ENCODE peak calls at places on chromosomes 4 and X, in nine cellular contexts. J is A673; C is stomach; L is CD8-positive, alpha-beta T cell; W is breast epithelium; S is dorsolateral prefrontal cortex; K is heart right ventricle; B is MM.1S; A is left lung. H is an unnamed sample.

GRCh38 chr4:152937535-152938236 is 1.6 kb downstream of the FHDC1 start:
- DNase-seq in L (peak; percentile 4), A (peak; percentile 39), C (peak; percentile 45), B (peak; percentile 32), W (no peak), K (peak; percentile 35), J (peak; percentile 34), S (no peak), H (no peak)

GRCh38 chr4:145937021-145937861 is 1.4 kb downstream of the ZNF827 start:
- DNase-seq in B (peak; percentile 55), K (peak; percentile 71), J (peak; percentile 73), A (peak; percentile 79), L (peak; percentile 45), S (peak; percentile 72), C (peak; percentile 62), W (peak; percentile 67), H (peak; percentile 73)

GRCh38 chr4:153773236-153773690 is 13.4 kb upstream of the RNF175 start:
- DNase-seq in W (no peak), S (no peak), A (no peak), J (peak; percentile 45), B (no peak), K (no peak), L (no peak), C (no peak), H (no peak)

GRCh38 chr4:82561745-82562552 is at the start of gene TMEM150C:
- DNase-seq in C (no peak), L (no peak), B (no peak), J (peak; percentile 14), A (no peak), K (peak; percentile 62), S (peak; percentile 37), W (peak; percentile 56), H (no peak)

GRCh38 chrX:155871934-155872333 is 9.2 kb upstream of the VAMP7 start:
- DNase-seq in S (no peak), W (no peak), C (no peak), A (no peak), B (no peak), L (no peak), K (no peak), J (no peak), H (no peak)

GRCh38 chr4:53019485-53020382 is 157.6 kb downstream of the RASL11B start:
- DNase-seq in W (no peak), L (no peak), C (no peak), S (no peak), J (no peak), B (no peak), A (no peak), K (no peak), H (peak; percentile 87)

GRCh38 chr4:72448231-72448630 is 120.8 kb downstream of the ADAMTS3 start:
- DNase-seq in C (no peak), B (no peak), J (no peak), W (no peak), L (no peak), A (no peak), S (no peak), K (no peak), H (no peak)

GRCh38 chrX:48715066-48715465 is 18.5 kb downstream of the SUV39H1 start:
- DNase-seq in K (no peak), B (no peak), S (no peak), C (no peak), L (no peak), J (no peak), W (no peak), A (no peak), H (peak; percentile 31)

GRCh38 chrX:100098660-100099375 is 311.3 kb downstream of the PCDH19 start:
- DNase-seq in B (no peak), S (no peak), A (no peak), W (no peak), J (no peak), L (no peak), K (no peak), C (no peak), H (no peak)

GRCh38 chr4:7841071-7841470 is 98.6 kb downstream of the AFAP1 start:
- DNase-seq in S (no peak), L (no peak), C (no peak), W (no peak), B (no peak), J (no peak), K (no peak), A (no peak), H (no peak)
- TF ChIP-seq CTCF in S (no peak), L (no peak), C (no peak), W (no peak), B (no peak), J (no peak), K (no peak), A (no peak), H (no peak)

GRCh38 chrX:66633541-66633940 is 5.3 kb downstream of the EDA2R start:
- DNase-seq in S (no peak), C (no peak), L (no peak), B (no peak), J (no peak), K (no peak), A (no peak), W (no peak), H (peak; percentile 52)
- H3K27ac ChIP-seq in S (no peak overlapping the region), C (no peak overlapping the region), L (no peak overlapping the region), B (no peak overlapping the region), J (no peak overlapping the region), K (no peak overlapping the region), A (no peak overlapping the region), W (peak overlapping the region; percentile 52), H (peak overlapping the region; percentile 87)

GRCh38 chrX:10566726-10567097 is 53.7 kb downstream of the MID1 start:
- DNase-seq in C (no peak), J (no peak), B (no peak), K (no peak), A (no peak), W (no peak), S (no peak), L (no peak), H (no peak)
- H3K4me3 ChIP-seq in C (no peak overlapping the region), J (no peak overlapping the region), B (no peak overlapping the region), K (no peak overlapping the region), A (no peak overlapping the region), W (no peak overlapping the region), S (no peak overlapping the region), L (no peak overlapping the region), H (no peak overlapping the region)

GRCh38 chrX:22135994-22136684 is 104.0 kb downstream of the PHEX start:
- DNase-seq in J (peak; percentile 74), W (no peak), L (peak; percentile 25), K (no peak), C (no peak), S (no peak), B (peak; percentile 63), A (no peak), H (no peak)
- TF ChIP-seq CTCF in J (peak; percentile 78), W (peak; percentile 53), L (peak; percentile 57), K (peak; percentile 72), C (no peak), S (peak; percentile 62), B (peak; percentile 54), A (peak; percentile 82), H (peak; percentile 66)

DNA sequence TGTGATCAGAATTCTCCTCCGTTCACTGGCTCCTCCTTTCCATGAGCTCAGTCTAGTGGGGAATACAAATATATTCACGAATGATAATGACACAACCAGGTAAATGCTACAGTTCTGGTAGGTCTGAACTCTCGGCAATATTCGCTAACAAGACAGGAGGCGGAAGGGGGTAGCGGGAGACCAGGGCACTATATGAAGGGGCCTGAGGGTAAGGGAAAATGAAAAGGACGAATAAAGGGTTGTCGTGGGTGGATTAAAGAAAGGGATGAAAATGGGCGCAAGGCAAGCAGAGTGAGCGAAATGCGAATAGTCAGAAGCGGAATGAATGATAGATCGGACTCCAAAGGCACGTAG is 743 bp downstream of the NKAP start:
- DNase-seq in S (no peak), L (no peak), J (no peak), W (no peak), K (no peak), C (no peak), A (no peak), B (no peak), H (peak; percentile 0)
- H3K27ac ChIP-seq in S (no peak overlapping the region), L (peak overlapping the region; percentile 91), J (peak overlapping the region; percentile 80), W (peak overlapping the region; percentile 92), K (peak overlapping the region; percentile 92), C (peak overlapping the region; percentile 83), A (peak overlapping the region; percentile 90), B (peak overlapping the region; percentile 83), H (peak overlapping the region; percentile 58)

GRCh38 chr4:186840222-186840701 is 116.6 kb upstream of the FAT1 start:
- DNase-seq in K (peak; percentile 17), S (no peak), B (no peak), A (peak; percentile 36), L (no peak), W (no peak), J (no peak), C (no peak), H (peak; percentile 21)

GRCh38 chr4:186844059-186844681 is 120.5 kb upstream of the FAT1 start:
- DNase-seq in L (no peak), C (no peak), K (peak; percentile 14), J (peak; percentile 24), B (peak; percentile 18), A (no peak), S (no peak), W (no peak), H (peak; percentile 52)

GRCh38 chr4:186838295-186838694 is 114.6 kb upstream of the FAT1 start:
- DNase-seq in J (no peak), S (no peak), A (no peak), L (no peak), K (no peak), B (no peak), W (no peak), C (no peak), H (no peak)

GRCh38 chr4:186839122-186840037 is 115.7 kb upstream of the FAT1 start:
- DNase-seq in S (no peak), W (no peak), K (no peak), B (peak; percentile 53), C (no peak), A (peak; percentile 42), J (peak; percentile 29), L (no peak), H (peak; percentile 83)

GRCh38 chr4:186840771-186841301 is 117.2 kb upstream of the FAT1 start:
- DNase-seq in J (no peak), W (no peak), L (no peak), K (peak; percentile 14), A (no peak), S (no peak), B (no peak), C (no peak), H (no peak)
- H3K4me3 ChIP-seq in J (no peak overlapping the region), W (peak overlapping the region; percentile 40), L (no peak overlapping the region), K (no peak overlapping the region), A (no peak overlapping the region), S (no peak overlapping the region), B (no peak overlapping the region), C (peak overlapping the region; percentile 24), H (no peak overlapping the region)

GRCh38 chrX:37926700-37927099 is 79.3 kb upstream of the DYNLT3 start:
- DNase-seq in L (no peak), C (no peak), K (no peak), A (no peak), B (peak; percentile 55), S (no peak), W (no peak), J (peak; percentile 69), H (no peak)
- TF ChIP-seq CTCF in L (peak; percentile 32), C (no peak), K (peak; percentile 50), A (peak; percentile 42), B (peak; percentile 58), S (peak; percentile 25), W (peak; percentile 20), J (peak; percentile 71), H (no peak)

H was measured in brain microvascular endothelial cell.